ENCODE peak calls at places on chromosomes 12 and 14, in six cellular contexts. E is IMR-90, B is neuronal stem cell, Z is mesendoderm, G is H1, Y is mesenchymal stem cell. F is an unnamed sample.

GRCh38 chr14:23141706-23142467 is 22.8 kb upstream of the CEBPE start:
- DNase-seq in E (peak), Y (peak), Z (peak), B (no peak), G (no peak), F (no peak)

GRCh38 chr14:53630336-53630735 is 326.3 kb downstream of the BMP4 start:
- DNase-seq in Y (no peak), Z (no peak), E (no peak), G (no peak), B (no peak), F (no peak)

GRCh38 chr12:55925870-55926737 is 1.6 kb downstream of the PYM1 start:
- DNase-seq in Z (no peak), G (no peak), E (no peak), B (no peak), Y (no peak), F (no peak)

GRCh38 chr12:57527184-57527583 is 4.6 kb downstream of the MBD6 start:
- DNase-seq in Z (no peak), B (no peak), Y (no peak), G (no peak), E (no peak), F (no peak)

GRCh38 chr12:28216016-28216415 is 25.8 kb downstream of the CCDC91 start:
- DNase-seq in Y (no peak), Z (no peak), B (no peak), E (no peak), G (no peak), F (no peak)

GRCh38 chr12:109967383-109968031 is 28.7 kb downstream of the GIT2 start:
- DNase-seq in B (no peak), G (no peak), E (no peak), Y (no peak), Z (peak), F (no peak)

GRCh38 chr12:737117-737739 is 15.2 kb upstream of the WNK1 start:
- DNase-seq in Z (no peak), G (no peak), E (no peak), B (no peak), Y (no peak), F (no peak)

GRCh38 chr14:94110552-94111181 is at the start of gene IFI27:
- DNase-seq in Z (no peak), E (peak), G (no peak), B (no peak), Y (no peak), F (peak)

GRCh38 chr12:94941440-94941862 is 62.0 kb downstream of the NDUFA12 start:
- DNase-seq in E (peak), Y (peak), Z (no peak), B (no peak), G (no peak), F (no peak)

GRCh38 chr12:27779837-27780611 is at the start of the genes KLHL42 and MANSC4:
- DNase-seq in G (no peak), E (peak), Z (peak), B (peak), Y (peak), F (peak)

GRCh38 chr12:56749364-56749763 is 2.8 kb downstream of the PRIM1 start:
- DNase-seq in E (no peak), Y (no peak), Z (no peak), B (no peak), G (no peak), F (no peak)

GRCh38 chr14:59189822-59190368 is 1.4 kb downstream of the DAAM1 start:
- DNase-seq in B (peak), Y (peak), G (peak), Z (peak), E (peak), F (peak)

GRCh38 chr12:40204337-40204736 is 20.5 kb upstream of the LRRK2 start:
- DNase-seq in G (no peak), Z (no peak), Y (no peak), E (no peak), B (no peak), F (no peak)

GRCh38 chr14:85402546-85403162 is 127.3 kb upstream of the FLRT2 start:
- DNase-seq in Z (no peak), B (no peak), Y (no peak), G (no peak), E (no peak), F (no peak)

GRCh38 chr14:76962303-76962660 is 66.2 kb downstream of the IRF2BPL start:
- DNase-seq in Y (no peak), G (no peak), E (no peak), Z (no peak), B (no peak), F (no peak)

GRCh38 chr12:53476769-53477209 is 22.5 kb downstream of the MAP3K12 start:
- DNase-seq in G (no peak), Z (peak), E (no peak), B (no peak), Y (peak), F (no peak)

GRCh38 chr12:20376984-20377383 is 8.6 kb downstream of the PDE3A start:
- DNase-seq in Y (peak), B (no peak), G (no peak), Z (peak), E (peak), F (no peak)

GRCh38 chr12:24719293-24719721 is 229.6 kb downstream of the BCAT1 start:
- DNase-seq in G (no peak), E (peak), Z (no peak), B (no peak), Y (peak), F (no peak)

GRCh38 chr12:16939871-16940306 is 333.9 kb upstream of the LMO3 start:
- DNase-seq in Y (peak), E (peak), B (peak), G (peak), Z (peak), F (peak)

GRCh38 chr12:26995706-26996105 is 18.5 kb downstream of the TM7SF3 start:
- DNase-seq in Y (no peak), B (no peak), E (no peak), Z (no peak), G (no peak), F (no peak)

GRCh38 chr12:109944975-109945374 is 44.9 kb downstream of the TCHP start:
- DNase-seq in G (peak), Z (peak), B (peak), Y (peak), E (peak), F (peak)

GRCh38 chr12:101076940-101077351 is 133.1 kb downstream of the SLC5A8 start:
- DNase-seq in Z (peak), E (peak), B (no peak), G (no peak), Y (peak), F (no peak)

GRCh38 chr12:53696285-53696654 is 20.4 kb upstream of the ATP5MC2 start:
- DNase-seq in Z (peak), G (peak), B (peak), Y (peak), E (peak), F (peak)

GRCh38 chr12:116406529-116406928 is 129.0 kb upstream of the MED13L start:
- DNase-seq in Y (peak), Z (peak), G (peak), E (peak), B (no peak), F (peak)

GRCh38 chr12:4151362-4152121 is 122.0 kb upstream of the CCND2 start:
- DNase-seq in B (no peak), Y (no peak), G (no peak), Z (no peak), E (no peak), F (no peak)

GRCh38 chr12:2324375-2324774 is 271.6 kb downstream of the CACNA1C start:
- DNase-seq in G (no peak), B (no peak), Y (no peak), E (no peak), Z (no peak), F (no peak)

GRCh38 chr12:108605000-108605689 is 7.3 kb upstream of the TMEM119 start:
- DNase-seq in Y (peak), Z (no peak), E (no peak), G (no peak), B (no peak), F (no peak)

GRCh38 chr14:75915063-75915462 is 66.7 kb downstream of the TGFB3 start:
- DNase-seq in Z (no peak), Y (no peak), E (no peak), G (no peak), B (no peak), F (no peak)

GRCh38 chr14:21191809-21192446 is 36.1 kb upstream of the OR5AU1 start:
- DNase-seq in Z (peak), E (no peak), G (peak), B (peak), Y (peak), F (peak)

GRCh38 chr14:23621204-23621931 is 14.8 kb upstream of the DHRS2 start:
- DNase-seq in B (no peak), Z (no peak), Y (no peak), E (no peak), G (no peak), F (no peak)

GRCh38 chr12:120596901-120597300 is 15.7 kb upstream of the POP5 start:
- DNase-seq in B (no peak), E (no peak), Y (no peak), Z (no peak), G (no peak), F (no peak)

GRCh38 chr12:2963760-2964292 is 4.6 kb downstream of the TEAD4 start:
- DNase-seq in Y (peak), G (peak), B (no peak), Z (peak), E (peak), F (peak)

GRCh38 chr12:131233737-131234474 is 280.2 kb downstream of the ADGRD1 start:
- DNase-seq in Y (no peak), E (no peak), Z (no peak), G (no peak), B (no peak), F (no peak)

GRCh38 chr12:5071496-5071895 is 27.8 kb downstream of the KCNA5 start:
- DNase-seq in G (no peak), Z (peak), Y (no peak), B (no peak), E (no peak), F (no peak)

GRCh38 chr12:104974626-104975290 is 11.4 kb upstream of the NOPCHAP1 start:
- DNase-seq in Y (peak), G (no peak), B (no peak), E (peak), Z (no peak), F (no peak)

GRCh38 chr12:108211161-108211560 is 82.1 kb downstream of the WSCD2 start:
- DNase-seq in Y (no peak), Z (no peak), B (no peak), E (no peak), G (no peak), F (no peak)

GRCh38 chr14:42893183-42893582 is 1286.5 kb downstream of the LRFN5 start:
- DNase-seq in B (no peak), E (no peak), Z (no peak), Y (no peak), G (no peak), F (no peak)
- H2BK120ac ChIP-seq in B (no peak), E (no peak), Z (no peak), Y (no peak), G (no peak), F (no peak)

DNA sequence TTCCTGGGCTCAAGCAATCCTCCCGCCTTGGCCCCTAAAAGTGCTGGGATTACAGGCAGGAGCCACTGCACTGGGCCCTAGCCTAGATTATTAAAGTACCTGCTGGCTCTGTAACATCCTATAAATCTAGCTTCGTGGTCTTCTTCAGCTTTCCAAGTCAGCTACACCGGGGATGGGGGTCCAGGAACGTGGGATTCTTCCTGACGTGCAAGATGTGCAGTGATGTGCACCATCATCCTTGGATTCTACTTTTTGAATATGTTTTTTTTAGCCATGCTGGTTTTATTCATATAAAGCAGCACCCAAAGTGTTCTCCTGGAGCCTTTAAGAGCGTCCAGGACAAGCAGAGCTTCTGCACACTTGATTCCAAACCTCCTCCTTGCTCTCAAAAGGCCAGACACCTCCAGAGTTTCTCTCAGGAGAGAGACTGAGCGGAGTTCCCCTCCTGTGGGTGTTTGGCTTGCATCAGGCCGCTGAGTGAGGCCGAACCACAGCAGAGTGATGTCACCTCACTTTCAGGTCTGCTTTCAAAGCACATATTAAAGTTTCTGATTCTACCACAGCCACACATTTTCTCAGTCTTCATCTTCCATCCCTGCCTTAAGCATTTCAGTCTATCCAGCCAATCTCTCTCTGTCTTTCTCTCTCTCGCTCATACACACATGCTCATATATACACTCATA is 33.4 kb downstream of the VCPKMT start:
- DNase-seq in Z (no peak), E (peak), G (no peak), B (no peak), Y (peak), F (no peak)
- H3K18ac ChIP-seq in Z (no peak), E (peak), G (no peak), B (no peak), Y (no peak), F (no peak)

DNA sequence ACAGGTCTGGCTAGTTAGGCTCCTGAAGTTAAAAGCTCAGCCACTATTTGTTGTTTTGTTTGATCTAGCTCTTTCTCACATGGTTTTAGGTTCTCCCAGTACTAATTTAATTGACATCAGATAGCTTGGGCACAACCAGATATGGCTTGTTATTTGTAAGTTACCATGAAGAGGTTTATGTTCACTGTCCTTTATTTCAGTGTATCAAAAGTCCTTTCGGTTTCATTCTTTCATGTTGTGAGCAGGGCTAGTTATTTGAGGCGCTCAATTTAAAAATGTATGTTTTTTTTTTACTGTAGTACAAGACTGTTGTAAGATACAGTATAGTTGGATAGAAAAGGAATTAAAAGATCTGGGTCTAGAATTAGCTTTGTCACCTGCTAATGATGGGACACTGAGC is 7.0 kb downstream of the GPX2 start:
- DNase-seq in Z (no peak), Y (no peak), G (no peak), E (no peak), B (no peak), F (no peak)
- H2BK120ac ChIP-seq in Z (peak), Y (no peak), G (no peak), E (no peak), B (no peak), F (no peak)

DNA sequence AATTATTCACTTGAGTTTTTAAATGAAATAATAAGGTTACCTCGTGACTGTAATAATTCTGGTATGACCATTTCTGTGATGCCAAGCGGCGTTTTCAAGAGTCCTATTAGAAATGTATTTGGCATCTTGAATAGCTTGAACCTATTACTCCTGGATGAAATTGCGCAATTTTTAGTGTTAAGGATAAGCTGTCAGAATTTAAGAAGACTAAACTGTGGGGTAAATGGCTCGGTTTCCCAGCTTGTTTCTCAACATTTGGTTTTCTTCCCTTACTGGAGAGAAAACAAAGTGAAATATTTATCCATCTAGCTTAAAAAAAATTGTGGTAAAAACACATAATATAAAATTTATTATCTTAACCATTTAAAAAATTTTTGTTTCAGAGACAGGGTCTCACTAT is 26.8 kb downstream of the PCNX1 start:
- DNase-seq in G (no peak), E (peak), Y (no peak), B (no peak), Z (no peak), F (no peak)
- H3K18ac ChIP-seq in G (no peak), E (no peak), Y (no peak), B (no peak), Z (no peak), F (no peak)

GRCh38 chr12:47822863-47823262 is 3.2 kb upstream of the HDAC7 start:
- DNase-seq in B (no peak), Y (no peak), Z (no peak), E (no peak), G (no peak), F (no peak)
- H2BK120ac ChIP-seq in B (no peak), Y (no peak), Z (no peak), E (no peak), G (no peak), F (no peak)

DNA sequence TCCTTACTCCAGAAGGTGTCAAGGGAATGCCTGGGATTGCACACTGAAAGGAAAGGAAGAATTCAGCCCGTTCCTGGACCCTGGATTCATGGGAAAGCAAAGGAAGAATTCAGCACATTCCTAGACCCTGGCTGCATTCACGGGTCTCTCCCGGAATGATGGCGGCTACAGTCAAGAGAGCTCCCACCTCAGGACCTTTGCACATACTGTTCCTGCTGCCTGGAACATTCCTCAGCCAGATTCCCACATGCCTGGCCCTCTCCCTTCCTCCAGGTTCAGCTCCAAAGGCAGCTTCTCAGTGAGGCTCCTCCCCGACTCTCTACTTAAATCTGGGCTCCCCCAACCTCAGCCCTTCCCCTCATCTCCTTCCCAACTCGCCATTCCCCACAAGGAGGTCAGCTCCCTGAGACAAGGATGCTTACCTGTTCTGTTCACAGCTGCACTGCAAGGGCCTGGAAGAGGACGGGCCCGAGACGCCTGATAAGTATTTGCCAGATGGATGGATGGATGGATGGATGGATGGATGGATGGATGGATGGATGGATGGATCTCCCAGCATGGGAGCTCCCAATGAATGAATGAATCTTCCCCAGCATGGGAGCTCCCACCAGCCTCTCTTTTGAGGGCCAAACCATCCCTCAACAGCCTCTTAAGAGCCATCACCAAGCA is 77.4 kb downstream of the NCOR2 start:
- DNase-seq in G (no peak), E (no peak), Z (no peak), B (no peak), Y (no peak), F (no peak)
- H3K18ac ChIP-seq in G (no peak), E (no peak), Z (no peak), B (peak), Y (no peak), F (no peak)

GRCh38 chr14:61564623-61565091 is 130.7 kb upstream of the HIF1A start:
- DNase-seq in Z (peak), B (no peak), G (no peak), E (peak), Y (peak), F (no peak)

GRCh38 chr14:61563162-61563511 is 132.2 kb upstream of the HIF1A start:
- DNase-seq in Z (no peak), E (no peak), Y (no peak), B (no peak), G (no peak), F (no peak)

GRCh38 chr14:61562321-61563161 is 132.8 kb upstream of the HIF1A start:
- DNase-seq in E (peak), G (no peak), Z (no peak), B (no peak), Y (peak), F (no peak)

GRCh38 chr14:61565181-61565580 is 130.1 kb upstream of the HIF1A start:
- DNase-seq in Z (no peak), G (no peak), B (no peak), E (peak), Y (peak), F (no peak)

DNA sequence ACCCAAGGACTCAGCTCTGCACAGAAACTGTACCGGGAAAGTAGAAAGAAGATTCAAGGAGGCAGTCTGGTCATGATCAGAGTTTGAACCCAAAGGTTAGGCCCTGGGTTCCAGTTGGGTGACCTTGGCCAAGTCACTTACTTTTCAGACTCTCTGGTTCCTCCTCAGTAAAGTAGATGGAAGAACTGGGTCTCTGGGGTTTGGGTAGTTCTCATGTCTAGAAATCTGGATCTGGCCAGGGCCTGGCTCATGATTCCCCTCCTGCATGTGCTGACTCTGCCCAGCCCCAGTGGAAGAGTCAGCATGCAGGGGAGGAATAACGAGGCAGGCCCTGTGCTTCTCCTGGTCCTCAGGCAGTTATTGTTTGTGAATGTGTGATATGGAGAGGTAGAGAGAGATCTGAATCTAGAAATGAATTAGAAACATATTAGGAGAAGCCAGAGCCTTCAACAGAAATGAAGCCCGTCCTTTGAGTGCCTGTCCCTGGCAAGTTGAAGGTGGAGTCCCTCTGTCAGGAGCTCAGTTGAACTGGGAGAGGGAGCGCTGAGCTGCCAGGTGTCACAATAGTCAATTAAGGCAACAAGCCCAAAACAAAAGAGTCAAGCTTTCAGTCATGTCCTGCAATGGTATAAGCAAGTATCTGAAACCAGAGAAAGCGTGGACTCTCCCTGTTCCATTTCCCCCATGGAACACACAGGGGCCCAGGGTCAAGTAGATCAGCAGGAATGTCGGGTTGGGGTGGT is 131.3 kb upstream of the HIF1A start:
- DNase-seq in Z (no peak), G (no peak), E (no peak), B (no peak), Y (no peak), F (no peak)
- H2BK120ac ChIP-seq in Z (no peak), G (no peak), E (peak), B (no peak), Y (peak), F (no peak)

F was measured in H9.